ENCODE peak calls at places on chromosomes 16 and 17, in seven cellular contexts. One of them, this sample, is unnamed. For H3K4me1, the result is how much of the 10 kb centered on the place peaks cover.

GRCh38 chr16:82603784-82604411 is 22.9 kb upstream of the CDH13 start:
- DNase-seq in tibial artery: peak
- DNase-seq in heart left ventricle: peak
- DNase-seq in CD8-positive, alpha-beta T cell: no peak
- DNase-seq in effector memory CD4-positive, alpha-beta T cell: no peak
- DNase-seq in OCI-LY7: peak
- DNase-seq in endodermal cell: peak
- DNase-seq in this sample: peak

GRCh38 chr16:26885674-26886073 is 181.1 kb upstream of the C16orf82 start:
- DNase-seq in tibial artery: no peak
- DNase-seq in heart left ventricle: no peak
- DNase-seq in CD8-positive, alpha-beta T cell: no peak
- DNase-seq in effector memory CD4-positive, alpha-beta T cell: no peak
- DNase-seq in OCI-LY7: no peak
- DNase-seq in endodermal cell: no peak
- DNase-seq in this sample: no peak

GRCh38 chr17:77875051-77875780 is 83.3 kb upstream of the TNRC6C start:
- DNase-seq in tibial artery: no peak
- DNase-seq in heart left ventricle: no peak
- DNase-seq in CD8-positive, alpha-beta T cell: no peak
- DNase-seq in effector memory CD4-positive, alpha-beta T cell: no peak
- DNase-seq in OCI-LY7: no peak
- DNase-seq in endodermal cell: no peak
- DNase-seq in this sample: no peak

GRCh38 chr17:30576326-30576861 is 99.2 kb downstream of the GOSR1 start:
- DNase-seq in tibial artery: no peak
- DNase-seq in heart left ventricle: no peak
- DNase-seq in CD8-positive, alpha-beta T cell: no peak
- DNase-seq in effector memory CD4-positive, alpha-beta T cell: no peak
- DNase-seq in OCI-LY7: no peak
- DNase-seq in endodermal cell: peak
- DNase-seq in this sample: no peak

GRCh38 chr16:85383836-85384825 is 229.0 kb upstream of the GSE1 start:
- DNase-seq in tibial artery: no peak
- DNase-seq in heart left ventricle: peak
- DNase-seq in CD8-positive, alpha-beta T cell: no peak
- DNase-seq in effector memory CD4-positive, alpha-beta T cell: no peak
- DNase-seq in OCI-LY7: no peak
- DNase-seq in endodermal cell: no peak
- DNase-seq in this sample: peak

GRCh38 chr17:63476857-63477470 is at the start of gene ACE:
- DNase-seq in tibial artery: no peak
- DNase-seq in heart left ventricle: no peak
- DNase-seq in CD8-positive, alpha-beta T cell: no peak
- DNase-seq in effector memory CD4-positive, alpha-beta T cell: peak
- DNase-seq in OCI-LY7: peak
- DNase-seq in endodermal cell: peak
- DNase-seq in this sample: no peak

GRCh38 chr17:75524971-75525805 is at the start of gene LLGL2:
- DNase-seq in tibial artery: peak
- DNase-seq in heart left ventricle: peak
- DNase-seq in CD8-positive, alpha-beta T cell: peak
- DNase-seq in effector memory CD4-positive, alpha-beta T cell: peak
- DNase-seq in OCI-LY7: peak
- DNase-seq in endodermal cell: peak
- DNase-seq in this sample: no peak

GRCh38 chr16:3256146-3256875 is at the start of gene MEFV:
- DNase-seq in tibial artery: peak
- DNase-seq in heart left ventricle: no peak
- DNase-seq in CD8-positive, alpha-beta T cell: no peak
- DNase-seq in effector memory CD4-positive, alpha-beta T cell: no peak
- DNase-seq in OCI-LY7: no peak
- DNase-seq in endodermal cell: no peak
- DNase-seq in this sample: no peak

GRCh38 chr17:59746849-59747445 is 39.5 kb downstream of the VMP1 start:
- DNase-seq in tibial artery: no peak
- DNase-seq in heart left ventricle: no peak
- DNase-seq in CD8-positive, alpha-beta T cell: no peak
- DNase-seq in effector memory CD4-positive, alpha-beta T cell: no peak
- DNase-seq in OCI-LY7: peak
- DNase-seq in endodermal cell: no peak
- DNase-seq in this sample: no peak

GRCh38 chr17:69679839-69680238 is 265.3 kb downstream of the MAP2K6 start:
- DNase-seq in tibial artery: no peak
- DNase-seq in heart left ventricle: no peak
- DNase-seq in CD8-positive, alpha-beta T cell: no peak
- DNase-seq in effector memory CD4-positive, alpha-beta T cell: no peak
- DNase-seq in OCI-LY7: no peak
- DNase-seq in endodermal cell: no peak
- DNase-seq in this sample: no peak

GRCh38 chr16:11672206-11673090 is 4.2 kb downstream of the SNN start:
- DNase-seq in tibial artery: no peak
- DNase-seq in heart left ventricle: peak
- DNase-seq in CD8-positive, alpha-beta T cell: no peak
- DNase-seq in effector memory CD4-positive, alpha-beta T cell: no peak
- DNase-seq in OCI-LY7: peak
- DNase-seq in endodermal cell: no peak
- DNase-seq in this sample: no peak

GRCh38 chr17:18182978-18183333 is 672 bp upstream of the ALKBH5 start:
- DNase-seq in tibial artery: peak
- DNase-seq in heart left ventricle: peak
- DNase-seq in CD8-positive, alpha-beta T cell: no peak
- DNase-seq in effector memory CD4-positive, alpha-beta T cell: peak
- DNase-seq in OCI-LY7: peak
- DNase-seq in endodermal cell: no peak
- DNase-seq in this sample: peak

GRCh38 chr16:74734361-74735161 is 33.9 kb upstream of the MLKL start:
- DNase-seq in tibial artery: no peak
- DNase-seq in heart left ventricle: no peak
- DNase-seq in CD8-positive, alpha-beta T cell: no peak
- DNase-seq in effector memory CD4-positive, alpha-beta T cell: no peak
- DNase-seq in OCI-LY7: no peak
- DNase-seq in endodermal cell: peak
- DNase-seq in this sample: peak

GRCh38 chr17:7577327-7578199 is 1.9 kb upstream of the CD68 start:
- DNase-seq in tibial artery: no peak
- DNase-seq in heart left ventricle: no peak
- DNase-seq in CD8-positive, alpha-beta T cell: no peak
- DNase-seq in effector memory CD4-positive, alpha-beta T cell: no peak
- DNase-seq in OCI-LY7: no peak
- DNase-seq in endodermal cell: peak
- DNase-seq in this sample: no peak

GRCh38 chr17:32546031-32546444 is 59.2 kb downstream of the CDK5R1 start:
- DNase-seq in tibial artery: no peak
- DNase-seq in heart left ventricle: no peak
- DNase-seq in CD8-positive, alpha-beta T cell: no peak
- DNase-seq in effector memory CD4-positive, alpha-beta T cell: no peak
- DNase-seq in OCI-LY7: no peak
- DNase-seq in endodermal cell: peak
- DNase-seq in this sample: no peak

GRCh38 chr16:58638148-58639036 is 8.8 kb upstream of the CNOT1 start:
- DNase-seq in tibial artery: no peak
- DNase-seq in heart left ventricle: no peak
- DNase-seq in CD8-positive, alpha-beta T cell: no peak
- DNase-seq in effector memory CD4-positive, alpha-beta T cell: no peak
- DNase-seq in OCI-LY7: no peak
- DNase-seq in endodermal cell: peak
- DNase-seq in this sample: peak

GRCh38 chr17:4234406-4234805 is 29.4 kb downstream of the ANKFY1 start:
- DNase-seq in tibial artery: no peak
- DNase-seq in heart left ventricle: no peak
- DNase-seq in CD8-positive, alpha-beta T cell: no peak
- DNase-seq in effector memory CD4-positive, alpha-beta T cell: no peak
- DNase-seq in OCI-LY7: no peak
- DNase-seq in endodermal cell: no peak
- DNase-seq in this sample: no peak

GRCh38 chr17:79179334-79179733 is 104.7 kb downstream of the ENGASE start:
- DNase-seq in tibial artery: no peak
- DNase-seq in heart left ventricle: no peak
- DNase-seq in CD8-positive, alpha-beta T cell: no peak
- DNase-seq in effector memory CD4-positive, alpha-beta T cell: no peak
- DNase-seq in OCI-LY7: no peak
- DNase-seq in endodermal cell: no peak
- DNase-seq in this sample: no peak
- H3K4me1 ChIP-seq in tibial artery: under half
- H3K4me1 ChIP-seq in heart left ventricle: under half
- H3K4me1 ChIP-seq in CD8-positive, alpha-beta T cell: under half
- H3K4me1 ChIP-seq in effector memory CD4-positive, alpha-beta T cell: under half
- H3K4me1 ChIP-seq in OCI-LY7: under half
- H3K4me1 ChIP-seq in endodermal cell: under half
- H3K4me1 ChIP-seq in this sample: under half

DNA sequence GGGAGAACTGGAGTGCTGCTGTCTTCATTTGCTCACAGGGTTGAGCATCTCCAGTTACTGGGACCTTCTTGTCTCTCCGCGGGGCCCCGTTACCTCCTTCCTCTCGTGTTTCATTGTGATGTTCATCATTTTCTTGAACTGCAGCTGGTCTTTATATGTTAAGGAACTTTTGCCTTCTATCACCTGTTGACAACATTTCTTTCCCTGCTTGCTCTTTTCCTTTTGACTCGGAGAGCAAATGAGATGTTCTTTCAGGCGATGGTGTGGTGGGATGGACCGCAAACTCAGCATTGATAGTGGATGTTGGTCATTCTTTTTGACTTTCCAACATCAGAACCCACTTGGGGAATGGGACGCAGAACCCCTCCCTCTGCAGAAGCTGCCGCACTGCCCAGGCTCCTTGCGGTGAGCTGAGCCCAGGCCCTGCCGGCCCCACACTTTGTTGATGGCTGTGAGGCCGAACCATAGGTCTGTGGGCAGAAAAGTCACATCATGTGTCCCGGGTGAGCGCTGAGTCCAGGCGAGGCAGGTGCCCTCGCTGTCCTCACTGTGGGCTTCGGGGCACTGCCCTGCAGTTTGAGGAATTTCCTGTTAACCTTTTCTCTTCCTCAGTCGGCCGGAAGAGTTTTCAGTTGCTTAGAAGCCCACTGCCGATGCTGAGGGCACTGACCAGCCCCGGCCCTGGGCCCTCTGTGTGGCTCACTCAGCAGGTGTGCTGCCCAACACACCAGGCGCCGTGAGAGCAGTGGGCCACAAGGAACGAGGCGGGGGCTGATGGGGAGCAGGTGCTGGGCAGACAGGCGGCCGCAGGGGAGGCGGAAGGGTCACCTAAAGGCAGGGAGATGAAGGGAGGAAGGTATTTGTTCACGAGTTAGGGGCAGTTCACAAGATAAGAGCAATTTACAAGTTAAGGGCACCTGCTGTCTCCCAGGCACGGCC is 7.4 kb downstream of the RPL13 start:
- DNase-seq in tibial artery: no peak
- DNase-seq in heart left ventricle: no peak
- DNase-seq in CD8-positive, alpha-beta T cell: no peak
- DNase-seq in effector memory CD4-positive, alpha-beta T cell: no peak
- DNase-seq in OCI-LY7: no peak
- DNase-seq in endodermal cell: peak
- DNase-seq in this sample: no peak
- H3K4me1 ChIP-seq in tibial artery: under half
- H3K4me1 ChIP-seq in heart left ventricle: under half
- H3K4me1 ChIP-seq in CD8-positive, alpha-beta T cell: under half
- H3K4me1 ChIP-seq in effector memory CD4-positive, alpha-beta T cell: under half
- H3K4me1 ChIP-seq in OCI-LY7: under half
- H3K4me1 ChIP-seq in endodermal cell: under half
- H3K4me1 ChIP-seq in this sample: under half

DNA sequence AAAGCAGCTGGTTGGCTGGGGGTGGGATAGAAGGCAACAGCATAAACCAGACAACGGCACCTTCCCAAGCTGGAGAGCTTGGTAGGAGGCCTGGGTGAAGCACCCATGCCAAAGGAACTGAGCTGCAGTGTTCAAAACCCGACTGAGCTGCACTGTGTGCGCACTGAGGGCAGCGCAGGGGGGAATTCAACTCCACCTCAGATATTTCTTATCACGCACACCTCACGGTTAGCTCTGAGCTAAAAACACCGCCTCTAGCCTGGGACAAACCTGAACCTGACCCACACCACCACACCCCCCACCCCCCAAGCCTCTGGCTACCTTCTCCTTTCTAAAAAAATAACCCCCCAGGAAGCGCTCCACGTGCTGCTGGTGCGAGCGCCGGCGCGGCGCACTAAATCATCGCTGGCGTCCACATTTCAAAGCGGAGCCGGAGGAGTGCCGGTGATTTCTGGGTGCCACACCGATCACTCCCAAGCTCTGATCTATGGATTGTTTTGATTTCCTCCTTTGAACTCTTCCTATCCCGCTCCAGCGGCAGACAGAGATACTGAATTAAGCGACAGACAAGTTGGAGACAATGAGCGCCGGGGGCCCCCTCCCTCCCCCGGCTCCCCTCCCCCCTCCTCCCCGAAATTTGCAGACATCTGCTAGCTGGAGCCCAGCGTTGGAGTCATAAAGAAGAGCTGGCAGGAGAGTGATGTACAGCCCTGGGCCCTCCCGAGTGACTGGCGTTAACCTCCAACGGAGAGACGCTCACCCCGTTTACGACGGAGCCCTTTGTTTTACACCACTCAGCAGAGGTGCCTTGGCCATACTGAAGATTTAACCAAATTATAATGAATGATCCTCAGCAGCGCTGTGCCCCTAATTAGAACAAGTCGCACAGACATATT is 85.0 kb downstream of the NOG start:
- DNase-seq in tibial artery: no peak
- DNase-seq in heart left ventricle: no peak
- DNase-seq in CD8-positive, alpha-beta T cell: no peak
- DNase-seq in effector memory CD4-positive, alpha-beta T cell: no peak
- DNase-seq in OCI-LY7: no peak
- DNase-seq in endodermal cell: peak
- DNase-seq in this sample: no peak
- H3K4me1 ChIP-seq in tibial artery: under half
- H3K4me1 ChIP-seq in heart left ventricle: under half
- H3K4me1 ChIP-seq in CD8-positive, alpha-beta T cell: under half
- H3K4me1 ChIP-seq in effector memory CD4-positive, alpha-beta T cell: under half
- H3K4me1 ChIP-seq in OCI-LY7: under half
- H3K4me1 ChIP-seq in endodermal cell: under half
- H3K4me1 ChIP-seq in this sample: under half

DNA sequence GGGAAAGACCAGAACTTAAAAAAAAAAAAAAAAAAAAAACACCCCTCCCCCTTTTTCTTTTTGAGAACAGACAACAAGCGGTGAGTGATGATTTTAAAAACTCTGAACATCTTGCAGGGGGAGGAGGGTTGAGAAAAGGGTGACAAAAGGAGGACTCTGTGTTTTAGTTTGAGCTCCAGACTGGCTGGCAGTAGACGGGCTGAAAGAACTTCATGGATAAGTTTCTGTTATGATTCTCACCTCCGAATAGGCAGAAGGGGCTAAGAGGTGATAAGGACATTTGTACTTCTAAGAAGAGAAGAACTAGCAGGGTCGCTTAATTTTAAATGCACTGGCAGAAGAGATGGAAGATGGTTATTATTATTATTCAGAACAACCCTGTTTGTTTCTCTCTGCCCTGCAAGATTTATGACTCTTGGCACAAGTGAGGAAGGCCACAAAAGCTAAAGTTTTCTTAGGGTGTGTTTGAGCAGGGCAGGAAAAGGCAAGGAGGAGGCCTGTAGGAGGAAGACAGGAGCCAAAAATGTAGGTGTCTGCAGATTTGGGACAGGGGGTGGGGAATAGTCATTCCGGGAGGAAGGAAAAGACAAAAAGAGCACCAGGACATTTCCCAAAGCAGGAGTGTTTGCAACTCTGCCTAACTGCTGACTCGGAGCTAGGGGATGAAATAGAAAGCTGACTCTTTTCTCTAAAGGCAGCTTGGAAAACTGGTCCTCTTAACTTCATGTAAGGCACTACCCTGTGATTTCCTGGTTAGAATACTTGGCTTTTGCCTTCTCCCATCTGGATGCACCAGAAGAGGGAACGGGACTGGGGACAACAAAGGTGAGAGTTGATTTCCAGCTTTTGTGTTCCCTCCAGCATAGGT is 11.9 kb upstream of the HOXB2 start:
- DNase-seq in tibial artery: no peak
- DNase-seq in heart left ventricle: no peak
- DNase-seq in CD8-positive, alpha-beta T cell: no peak
- DNase-seq in effector memory CD4-positive, alpha-beta T cell: no peak
- DNase-seq in OCI-LY7: no peak
- DNase-seq in endodermal cell: no peak
- DNase-seq in this sample: no peak
- H3K4me1 ChIP-seq in tibial artery: under half
- H3K4me1 ChIP-seq in heart left ventricle: under half
- H3K4me1 ChIP-seq in CD8-positive, alpha-beta T cell: under half
- H3K4me1 ChIP-seq in effector memory CD4-positive, alpha-beta T cell: under half
- H3K4me1 ChIP-seq in OCI-LY7: under half
- H3K4me1 ChIP-seq in endodermal cell: under half
- H3K4me1 ChIP-seq in this sample: under half